ENCODE peak calls at places on chromosomes 13 and 19, in five cellular contexts. One of them, this sample, is unnamed.

GRCh38 chr13:110044521-110045200 is 258.3 kb upstream of the IRS2 start:
- DNase-seq in ACHN: no peak
- DNase-seq in EL: no peak
- DNase-seq in Right ventricle myocardium superior: no peak
- DNase-seq in type B pancreatic cell: no peak
- DNase-seq in this sample: no peak

GRCh38 chr13:80211573-80211972 is 129.4 kb downstream of the SPRY2 start:
- DNase-seq in ACHN: no peak
- DNase-seq in EL: no peak
- DNase-seq in Right ventricle myocardium superior: no peak
- DNase-seq in type B pancreatic cell: no peak
- DNase-seq in this sample: no peak

GRCh38 chr13:73299787-73300186 is 241.0 kb downstream of the KLF5 start:
- DNase-seq in ACHN: no peak
- DNase-seq in EL: no peak
- DNase-seq in Right ventricle myocardium superior: no peak
- DNase-seq in type B pancreatic cell: no peak
- DNase-seq in this sample: no peak

GRCh38 chr13:113671066-113672001 is 4.3 kb downstream of the GRK1 start:
- DNase-seq in ACHN: no peak
- DNase-seq in EL: no peak
- DNase-seq in Right ventricle myocardium superior: peak; percentile 30
- DNase-seq in type B pancreatic cell: peak; percentile 67
- DNase-seq in this sample: no peak

GRCh38 chr13:43268632-43269031 is 245.2 kb downstream of the DNAJC15 start:
- DNase-seq in ACHN: peak; percentile 0
- DNase-seq in EL: no peak
- DNase-seq in Right ventricle myocardium superior: no peak
- DNase-seq in type B pancreatic cell: no peak
- DNase-seq in this sample: no peak

GRCh38 chr19:8361921-8362793 is 1.8 kb upstream of the ANGPTL4 start:
- DNase-seq in ACHN: peak; percentile 98
- DNase-seq in EL: peak; percentile 99
- DNase-seq in Right ventricle myocardium superior: peak; percentile 96
- DNase-seq in type B pancreatic cell: no peak
- DNase-seq in this sample: no peak

GRCh38 chr19:6516659-6517291 is 14.1 kb upstream of the TNFSF9 start:
- DNase-seq in ACHN: peak; percentile 87
- DNase-seq in EL: peak; percentile 84
- DNase-seq in Right ventricle myocardium superior: peak; percentile 94
- DNase-seq in type B pancreatic cell: peak; percentile 91
- DNase-seq in this sample: peak; percentile 73

GRCh38 chr19:33395561-33396550 is 22.3 kb downstream of the CEBPG start:
- DNase-seq in ACHN: no peak
- DNase-seq in EL: peak; percentile 67
- DNase-seq in Right ventricle myocardium superior: peak; percentile 78
- DNase-seq in type B pancreatic cell: no peak
- DNase-seq in this sample: no peak

GRCh38 chr13:97329331-97329730 is 104.6 kb upstream of the RAP2A start:
- DNase-seq in ACHN: peak; percentile 22
- DNase-seq in EL: peak; percentile 37
- DNase-seq in Right ventricle myocardium superior: no peak
- DNase-seq in type B pancreatic cell: no peak
- DNase-seq in this sample: no peak

GRCh38 chr19:6590458-6591319 is at the start of gene CD70:
- DNase-seq in ACHN: peak; percentile 70
- DNase-seq in EL: no peak
- DNase-seq in Right ventricle myocardium superior: no peak
- DNase-seq in type B pancreatic cell: no peak
- DNase-seq in this sample: no peak

GRCh38 chr19:13969897-13970296 is 17.6 kb downstream of the DCAF15 start:
- DNase-seq in ACHN: no peak
- DNase-seq in EL: no peak
- DNase-seq in Right ventricle myocardium superior: no peak
- DNase-seq in type B pancreatic cell: no peak
- DNase-seq in this sample: no peak

GRCh38 chr13:40680659-40681323 is 14.3 kb upstream of the FOXO1 start:
- DNase-seq in ACHN: no peak
- DNase-seq in EL: no peak
- DNase-seq in Right ventricle myocardium superior: no peak
- DNase-seq in type B pancreatic cell: no peak
- DNase-seq in this sample: no peak

GRCh38 chr13:50991624-50992610 is 82.3 kb downstream of the RNASEH2B start:
- DNase-seq in ACHN: no peak
- DNase-seq in EL: no peak
- DNase-seq in Right ventricle myocardium superior: no peak
- DNase-seq in type B pancreatic cell: no peak
- DNase-seq in this sample: no peak

GRCh38 chr19:16441661-16442071 is 30.1 kb downstream of the EPS15L1 start:
- DNase-seq in ACHN: peak; percentile 35
- DNase-seq in EL: no peak
- DNase-seq in Right ventricle myocardium superior: no peak
- DNase-seq in type B pancreatic cell: no peak
- DNase-seq in this sample: peak; percentile 27

GRCh38 chr13:27208514-27208913 is 36.9 kb upstream of the USP12 start:
- DNase-seq in ACHN: no peak
- DNase-seq in EL: no peak
- DNase-seq in Right ventricle myocardium superior: no peak
- DNase-seq in type B pancreatic cell: no peak
- DNase-seq in this sample: no peak

GRCh38 chr13:98976941-98977340 is 923 bp downstream of the DOCK9 start:
- DNase-seq in ACHN: peak; percentile 8
- DNase-seq in EL: no peak
- DNase-seq in Right ventricle myocardium superior: no peak
- DNase-seq in type B pancreatic cell: no peak
- DNase-seq in this sample: no peak

GRCh38 chr13:106916329-106916728 is 348.4 kb upstream of the ARGLU1 start:
- DNase-seq in ACHN: no peak
- DNase-seq in EL: peak; percentile 4
- DNase-seq in Right ventricle myocardium superior: no peak
- DNase-seq in type B pancreatic cell: no peak
- DNase-seq in this sample: no peak

This sample was measured in AML-193.